ENCODE peak calls at places on chromosome 13, in five cellular contexts. One of them, this sample, is unnamed. For H3K27me3, the result is how much of the 10 kb centered on the place peaks cover.

GRCh38 chr13:74683411-74683810 is 549.2 kb upstream of the KLF12 start:
- DNase-seq in CD8-positive, alpha-beta memory T cell: no peak
- DNase-seq in mesendoderm: peak
- DNase-seq in heart right ventricle: no peak
- DNase-seq in mesenchymal stem cell: no peak
- DNase-seq in this sample: no peak

GRCh38 chr13:66087149-66087780 is 1142.9 kb downstream of the PCDH9 start:
- DNase-seq in CD8-positive, alpha-beta memory T cell: no peak
- DNase-seq in heart right ventricle: no peak
- DNase-seq in mesenchymal stem cell: peak
- DNase-seq in mesendoderm: no peak
- DNase-seq in this sample: no peak

GRCh38 chr13:45327253-45327954 is 13.6 kb downstream of the TPT1 start:
- DNase-seq in heart right ventricle: no peak
- DNase-seq in mesendoderm: no peak
- DNase-seq in CD8-positive, alpha-beta memory T cell: no peak
- DNase-seq in mesenchymal stem cell: no peak
- DNase-seq in this sample: no peak

GRCh38 chr13:52983836-52984235 is 44.8 kb upstream of the OLFM4 start:
- DNase-seq in heart right ventricle: no peak
- DNase-seq in CD8-positive, alpha-beta memory T cell: no peak
- DNase-seq in mesenchymal stem cell: no peak
- DNase-seq in mesendoderm: no peak
- DNase-seq in this sample: no peak

GRCh38 chr13:101945435-101945834 is 456.4 kb downstream of the FGF14 start:
- DNase-seq in CD8-positive, alpha-beta memory T cell: no peak
- DNase-seq in mesenchymal stem cell: no peak
- DNase-seq in mesendoderm: peak
- DNase-seq in heart right ventricle: no peak
- DNase-seq in this sample: no peak

GRCh38 chr13:34104853-34105252 is 286.9 kb downstream of the RFC3 start:
- DNase-seq in mesenchymal stem cell: no peak
- DNase-seq in heart right ventricle: no peak
- DNase-seq in CD8-positive, alpha-beta memory T cell: no peak
- DNase-seq in mesendoderm: no peak
- DNase-seq in this sample: no peak

GRCh38 chr13:41085961-41086360 is 24.7 kb downstream of the WBP4 start:
- DNase-seq in mesenchymal stem cell: no peak
- DNase-seq in heart right ventricle: no peak
- DNase-seq in CD8-positive, alpha-beta memory T cell: no peak
- DNase-seq in mesendoderm: peak
- DNase-seq in this sample: peak

GRCh38 chr13:44541601-44542000 is 34.5 kb downstream of the TSC22D1 start:
- DNase-seq in mesenchymal stem cell: no peak
- DNase-seq in CD8-positive, alpha-beta memory T cell: no peak
- DNase-seq in mesendoderm: peak
- DNase-seq in heart right ventricle: no peak
- DNase-seq in this sample: no peak

GRCh38 chr13:50396001-50396400 is 380.8 kb downstream of the KCNRG start:
- DNase-seq in mesendoderm: no peak
- DNase-seq in mesenchymal stem cell: no peak
- DNase-seq in CD8-positive, alpha-beta memory T cell: no peak
- DNase-seq in heart right ventricle: no peak
- DNase-seq in this sample: no peak

GRCh38 chr13:60047943-60048342 is 115.8 kb downstream of the DIAPH3 start:
- DNase-seq in mesenchymal stem cell: no peak
- DNase-seq in heart right ventricle: no peak
- DNase-seq in mesendoderm: peak
- DNase-seq in CD8-positive, alpha-beta memory T cell: no peak
- DNase-seq in this sample: no peak

GRCh38 chr13:102856603-102857002 is 10.8 kb downstream of the ERCC5 start:
- DNase-seq in heart right ventricle: peak
- DNase-seq in mesendoderm: no peak
- DNase-seq in CD8-positive, alpha-beta memory T cell: no peak
- DNase-seq in mesenchymal stem cell: no peak
- DNase-seq in this sample: no peak

GRCh38 chr13:74246398-74246975 is 112.3 kb upstream of the KLF12 start:
- DNase-seq in CD8-positive, alpha-beta memory T cell: no peak
- DNase-seq in mesendoderm: no peak
- DNase-seq in mesenchymal stem cell: no peak
- DNase-seq in heart right ventricle: no peak
- DNase-seq in this sample: no peak

GRCh38 chr13:111967572-111968201 is 99.3 kb upstream of the SOX1 start:
- DNase-seq in heart right ventricle: no peak
- DNase-seq in CD8-positive, alpha-beta memory T cell: no peak
- DNase-seq in mesendoderm: no peak
- DNase-seq in mesenchymal stem cell: no peak
- DNase-seq in this sample: no peak

DNA sequence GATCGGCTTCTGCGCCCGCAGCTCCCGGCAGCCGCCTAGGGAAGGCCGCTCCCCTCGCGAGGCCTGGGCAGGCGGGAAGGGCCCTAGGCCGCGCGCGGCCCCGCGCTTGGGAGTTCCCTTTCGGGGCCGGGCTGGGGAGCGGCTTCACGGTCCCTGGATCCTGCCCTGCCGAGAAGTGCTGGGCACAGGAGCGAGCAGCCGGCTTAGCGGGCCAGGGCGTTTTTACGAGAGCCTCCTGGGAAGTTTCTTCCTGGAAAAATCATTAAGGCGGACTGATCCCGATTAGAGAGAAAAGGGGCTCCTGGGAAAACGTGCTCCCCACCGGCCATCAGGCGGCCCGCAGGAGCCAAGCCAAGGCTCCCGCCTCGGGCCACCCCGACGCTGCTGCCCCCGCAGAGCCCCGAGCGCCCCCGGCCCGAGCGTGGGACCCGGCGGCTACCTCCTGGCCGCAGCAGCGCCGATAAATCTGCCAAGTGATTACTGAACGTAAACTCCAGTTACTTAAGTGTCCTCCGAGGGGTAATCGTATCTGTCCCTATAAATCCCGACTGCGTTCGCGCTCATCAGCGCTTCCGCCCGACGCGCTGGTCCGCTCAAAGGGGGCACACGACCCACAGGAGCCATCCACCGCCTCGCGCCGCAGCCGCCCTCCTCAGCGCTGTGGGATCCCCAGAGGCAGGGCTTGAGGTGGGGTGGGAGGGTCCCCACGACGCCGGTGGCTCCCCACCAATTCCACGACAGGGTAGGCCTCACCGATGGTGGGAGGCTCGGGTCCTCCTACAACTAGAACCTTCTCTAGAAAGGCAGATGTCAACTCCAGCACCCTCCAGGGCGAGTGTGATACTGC is 2.8 kb downstream of the ZIC5 start:
- DNase-seq in heart right ventricle: no peak
- DNase-seq in CD8-positive, alpha-beta memory T cell: no peak
- DNase-seq in mesenchymal stem cell: no peak
- DNase-seq in mesendoderm: peak
- DNase-seq in this sample: no peak
- H3K27me3 ChIP-seq in heart right ventricle: half or more
- H3K27me3 ChIP-seq in CD8-positive, alpha-beta memory T cell: half or more
- H3K27me3 ChIP-seq in mesenchymal stem cell: under half
- H3K27me3 ChIP-seq in mesendoderm: under half
- H3K27me3 ChIP-seq in this sample: half or more

DNA sequence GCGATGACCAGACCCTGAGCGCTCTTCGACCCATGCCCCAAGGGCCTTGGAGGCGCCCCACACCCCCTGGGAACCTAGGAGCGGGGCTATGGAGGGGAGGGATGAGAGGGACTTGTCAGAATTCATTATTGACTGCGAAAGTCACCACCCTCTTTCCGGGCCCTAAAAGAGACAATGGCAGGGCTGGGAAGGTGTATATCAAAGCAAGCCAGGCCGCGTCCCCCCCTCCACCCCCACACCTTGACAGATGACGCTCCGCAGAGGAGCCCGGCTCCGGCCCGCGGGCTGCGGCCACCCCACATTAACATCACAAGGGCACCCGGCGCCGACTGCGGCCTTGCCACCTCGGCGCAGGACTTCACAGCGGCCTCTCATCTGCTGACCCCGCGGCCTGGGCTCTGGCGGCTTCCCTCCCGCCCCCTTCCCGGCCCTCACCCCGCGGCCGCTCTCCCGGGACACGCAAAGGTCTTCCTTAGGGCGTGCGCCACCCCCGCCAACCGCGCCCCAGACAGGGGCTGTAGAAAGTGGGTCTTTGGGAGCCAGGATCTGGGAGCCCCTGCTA is 2.4 kb downstream of the CDX2 start:
- DNase-seq in mesendoderm: peak
- DNase-seq in heart right ventricle: no peak
- DNase-seq in CD8-positive, alpha-beta memory T cell: no peak
- DNase-seq in mesenchymal stem cell: no peak
- DNase-seq in this sample: no peak
- H3K27me3 ChIP-seq in mesendoderm: half or more
- H3K27me3 ChIP-seq in heart right ventricle: half or more
- H3K27me3 ChIP-seq in CD8-positive, alpha-beta memory T cell: under half
- H3K27me3 ChIP-seq in mesenchymal stem cell: half or more
- H3K27me3 ChIP-seq in this sample: half or more

DNA sequence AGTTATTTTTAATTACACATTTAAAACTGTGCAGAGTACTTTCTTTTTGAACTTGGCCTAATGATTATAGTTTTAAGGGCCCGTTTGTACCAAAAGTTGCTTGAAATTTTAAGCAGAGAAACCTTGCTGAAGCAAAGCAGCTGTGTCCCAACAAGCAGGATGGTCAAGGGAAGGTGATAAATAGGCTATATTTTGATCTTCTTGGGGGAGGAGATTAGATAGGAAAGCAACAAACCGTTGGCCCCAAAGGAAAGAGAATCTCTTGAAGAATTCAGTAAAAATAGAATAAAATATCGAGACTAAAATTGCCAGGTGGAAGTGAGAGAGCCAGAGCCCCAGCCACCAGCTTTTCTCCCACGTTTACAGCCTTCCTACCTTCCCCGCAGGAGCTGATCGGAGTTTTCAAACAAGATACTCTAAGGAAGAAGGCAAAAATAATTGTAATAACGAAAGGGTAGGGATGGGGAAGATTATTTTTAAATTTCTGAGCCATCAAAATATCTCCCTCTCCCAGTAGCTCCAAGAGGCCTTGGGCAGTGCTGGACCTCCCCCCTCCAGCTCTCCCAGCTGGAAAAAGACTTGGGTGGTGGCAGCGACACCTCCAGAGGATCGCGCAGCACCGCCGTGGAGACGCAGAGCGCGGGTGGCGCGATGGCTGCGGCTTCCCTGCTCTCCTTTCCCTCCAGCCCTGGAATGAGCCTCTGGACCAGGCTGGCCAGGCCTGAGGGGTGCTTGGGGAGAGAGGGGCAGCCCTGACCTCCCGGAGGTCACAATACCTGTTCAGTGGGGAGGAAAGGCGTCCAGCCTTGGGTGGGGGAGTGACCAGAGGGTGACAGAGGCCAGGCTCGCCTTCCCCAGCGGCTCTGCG is 5.8 kb downstream of the ZIC2 start:
- DNase-seq in CD8-positive, alpha-beta memory T cell: no peak
- DNase-seq in heart right ventricle: no peak
- DNase-seq in mesenchymal stem cell: no peak
- DNase-seq in mesendoderm: peak
- DNase-seq in this sample: no peak
- H3K27me3 ChIP-seq in CD8-positive, alpha-beta memory T cell: half or more
- H3K27me3 ChIP-seq in heart right ventricle: half or more
- H3K27me3 ChIP-seq in mesenchymal stem cell: under half
- H3K27me3 ChIP-seq in mesendoderm: under half
- H3K27me3 ChIP-seq in this sample: half or more

DNA sequence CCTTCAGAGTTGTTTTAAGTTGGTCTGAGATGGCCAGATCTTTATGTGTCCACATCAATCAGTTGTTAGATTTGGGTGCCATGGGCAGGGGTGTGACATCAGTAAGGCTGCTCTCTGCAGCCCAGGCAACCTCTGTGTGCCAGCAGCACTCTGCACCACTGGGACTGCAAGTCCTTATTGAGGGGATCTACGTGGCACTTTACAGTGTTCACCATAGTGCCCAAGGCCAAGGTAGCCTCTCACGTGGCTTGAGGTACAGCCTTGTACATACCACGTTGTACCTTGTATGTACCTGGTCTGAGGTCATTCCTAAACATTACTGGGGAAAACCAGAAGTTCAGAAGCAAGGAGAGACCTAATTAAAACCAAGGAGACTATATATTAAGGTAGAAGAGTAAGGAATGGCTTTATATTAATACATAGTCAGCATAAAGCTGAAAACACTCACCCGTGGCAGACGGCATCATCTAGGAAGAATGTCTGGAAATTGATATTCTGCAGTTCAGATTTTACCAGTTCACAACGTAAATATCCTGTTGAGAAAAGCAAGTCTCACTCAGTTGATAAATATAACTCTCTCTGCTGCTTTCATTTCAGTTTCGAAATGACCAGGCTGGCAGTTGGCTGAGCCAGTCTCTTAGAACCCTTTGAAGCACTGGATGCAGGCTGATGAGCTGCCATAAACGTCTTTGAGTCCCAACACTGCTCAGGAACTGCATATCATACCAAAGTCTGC is 128.8 kb downstream of the ZDHHC20 start:
- DNase-seq in mesenchymal stem cell: peak
- DNase-seq in mesendoderm: no peak
- DNase-seq in CD8-positive, alpha-beta memory T cell: no peak
- DNase-seq in heart right ventricle: no peak
- DNase-seq in this sample: no peak
- H3K27me3 ChIP-seq in mesenchymal stem cell: under half
- H3K27me3 ChIP-seq in mesendoderm: under half
- H3K27me3 ChIP-seq in CD8-positive, alpha-beta memory T cell: under half
- H3K27me3 ChIP-seq in heart right ventricle: under half
- H3K27me3 ChIP-seq in this sample: under half

GRCh38 chr13:78601886-78602560 is 1.3 kb downstream of the POU4F1 start:
- DNase-seq in mesenchymal stem cell: no peak
- DNase-seq in CD8-positive, alpha-beta memory T cell: no peak
- DNase-seq in mesendoderm: no peak
- DNase-seq in heart right ventricle: no peak
- DNase-seq in this sample: no peak

GRCh38 chr13:78604782-78605611 is 1.6 kb upstream of the POU4F1 start:
- DNase-seq in CD8-positive, alpha-beta memory T cell: no peak
- DNase-seq in mesendoderm: peak
- DNase-seq in heart right ventricle: no peak
- DNase-seq in mesenchymal stem cell: no peak
- DNase-seq in this sample: no peak

GRCh38 chr13:78602561-78603239 is 652 bp downstream of the POU4F1 start:
- DNase-seq in heart right ventricle: no peak
- DNase-seq in mesendoderm: no peak
- DNase-seq in mesenchymal stem cell: no peak
- DNase-seq in CD8-positive, alpha-beta memory T cell: no peak
- DNase-seq in this sample: no peak

GRCh38 chr13:78601124-78601885 is 2.0 kb downstream of the POU4F1 start:
- DNase-seq in mesendoderm: no peak
- DNase-seq in mesenchymal stem cell: no peak
- DNase-seq in CD8-positive, alpha-beta memory T cell: no peak
- DNase-seq in heart right ventricle: no peak
- DNase-seq in this sample: no peak

DNA sequence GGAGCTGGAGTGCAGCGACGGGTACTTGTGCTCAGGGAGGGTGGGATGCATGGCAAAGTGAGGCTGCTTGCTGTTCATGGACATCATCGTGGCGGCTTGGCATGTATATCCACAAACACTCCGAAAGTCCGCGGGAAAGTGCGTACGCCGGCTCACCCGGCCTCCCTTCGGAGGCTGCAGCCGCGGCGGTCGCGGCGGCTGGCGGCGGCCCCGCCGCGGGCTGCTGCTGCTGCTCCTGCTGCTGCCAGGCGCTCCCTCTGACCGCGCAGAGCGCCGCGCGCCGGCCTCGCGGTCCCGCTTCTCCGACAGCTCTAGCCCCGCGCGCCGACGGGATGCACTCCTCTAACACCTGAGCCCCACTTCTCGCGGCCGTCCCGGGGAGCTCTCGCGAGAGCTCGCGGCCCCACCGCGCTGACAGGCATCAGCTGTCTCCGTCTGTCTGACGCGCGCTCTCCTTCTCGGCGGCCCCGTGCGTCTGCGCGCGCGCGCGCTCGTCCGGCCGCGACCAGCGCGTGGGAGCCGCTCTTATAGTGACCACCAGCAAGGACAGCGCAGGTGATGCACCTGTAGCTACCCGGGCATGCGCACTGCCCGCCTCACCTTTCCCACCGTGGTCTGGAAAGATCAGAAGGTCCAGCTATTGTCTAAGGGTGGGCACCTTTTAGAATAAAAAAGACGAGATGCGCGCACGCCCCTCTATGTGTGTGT is at the start of gene POU4F1:
- DNase-seq in heart right ventricle: peak
- DNase-seq in mesendoderm: peak
- DNase-seq in mesenchymal stem cell: no peak
- DNase-seq in CD8-positive, alpha-beta memory T cell: peak
- DNase-seq in this sample: no peak
- H3K27me3 ChIP-seq in heart right ventricle: half or more
- H3K27me3 ChIP-seq in mesendoderm: half or more
- H3K27me3 ChIP-seq in mesenchymal stem cell: half or more
- H3K27me3 ChIP-seq in CD8-positive, alpha-beta memory T cell: half or more
- H3K27me3 ChIP-seq in this sample: half or more